ENCODE peak calls at places on chromosomes 3 and 15, in eight cellular contexts. One of them, this sample, is unnamed.
A peak's percentile ranks its signal among the peaks of the same experiment; 100 is the strongest.

GRCh38 chr3:126287171-126287535 is 70.1 kb downstream of the KLF15 start:
- DNase-seq in HEK293T: no peak
- DNase-seq in anterior cingulate cortex: no peak
- DNase-seq in fibroblast of lung: no peak
- DNase-seq in caudate nucleus: no peak
- DNase-seq in head of caudate nucleus: no peak
- DNase-seq in sciatic nerve: no peak
- DNase-seq in stimulated activated CD4-positive, alpha-beta T cell treated with anti-CD3 and anti-CD28 coated beads, TNF-alpha, amount 100 ng/mL, for 1 hour: no peak
- DNase-seq in this sample: no peak

GRCh38 chr3:123392871-123393620 is 55.8 kb downstream of the ADCY5 start:
- DNase-seq in fibroblast of lung: no peak
- DNase-seq in HEK293T: no peak
- DNase-seq in anterior cingulate cortex: no peak
- DNase-seq in head of caudate nucleus: no peak
- DNase-seq in stimulated activated CD4-positive, alpha-beta T cell treated with anti-CD3 and anti-CD28 coated beads, TNF-alpha, amount 100 ng/mL, for 1 hour: no peak
- DNase-seq in caudate nucleus: no peak
- DNase-seq in sciatic nerve: no peak
- DNase-seq in this sample: no peak

GRCh38 chr3:129936757-129937156 is 37.8 kb upstream of the TRH start:
- DNase-seq in head of caudate nucleus: peak; percentile 27
- DNase-seq in sciatic nerve: no peak
- DNase-seq in fibroblast of lung: peak; percentile 50
- DNase-seq in caudate nucleus: no peak
- DNase-seq in anterior cingulate cortex: no peak
- DNase-seq in stimulated activated CD4-positive, alpha-beta T cell treated with anti-CD3 and anti-CD28 coated beads, TNF-alpha, amount 100 ng/mL, for 1 hour: no peak
- DNase-seq in HEK293T: no peak
- DNase-seq in this sample: no peak

GRCh38 chr3:78066287-78066686 is 1026.4 kb downstream of the ROBO2 start:
- DNase-seq in caudate nucleus: no peak
- DNase-seq in head of caudate nucleus: no peak
- DNase-seq in sciatic nerve: no peak
- DNase-seq in anterior cingulate cortex: no peak
- DNase-seq in HEK293T: peak; percentile 7
- DNase-seq in stimulated activated CD4-positive, alpha-beta T cell treated with anti-CD3 and anti-CD28 coated beads, TNF-alpha, amount 100 ng/mL, for 1 hour: no peak
- DNase-seq in fibroblast of lung: no peak
- DNase-seq in this sample: no peak

GRCh38 chr15:64050281-64051092 is 4.2 kb upstream of the DAPK2 start:
- DNase-seq in HEK293T: no peak
- DNase-seq in stimulated activated CD4-positive, alpha-beta T cell treated with anti-CD3 and anti-CD28 coated beads, TNF-alpha, amount 100 ng/mL, for 1 hour: no peak
- DNase-seq in sciatic nerve: peak; percentile 69
- DNase-seq in head of caudate nucleus: no peak
- DNase-seq in anterior cingulate cortex: no peak
- DNase-seq in caudate nucleus: no peak
- DNase-seq in fibroblast of lung: no peak
- DNase-seq in this sample: no peak

GRCh38 chr15:85858586-85859375 is 64.1 kb upstream of the KLHL25 start:
- DNase-seq in head of caudate nucleus: peak; percentile 77
- DNase-seq in HEK293T: peak; percentile 84
- DNase-seq in anterior cingulate cortex: no peak
- DNase-seq in sciatic nerve: peak; percentile 81
- DNase-seq in stimulated activated CD4-positive, alpha-beta T cell treated with anti-CD3 and anti-CD28 coated beads, TNF-alpha, amount 100 ng/mL, for 1 hour: peak; percentile 50
- DNase-seq in caudate nucleus: peak; percentile 33
- DNase-seq in fibroblast of lung: peak; percentile 63
- DNase-seq in this sample: no peak

GRCh38 chr3:73049319-73049718 is 12.1 kb upstream of the EBLN2 start:
- DNase-seq in anterior cingulate cortex: no peak
- DNase-seq in head of caudate nucleus: no peak
- DNase-seq in stimulated activated CD4-positive, alpha-beta T cell treated with anti-CD3 and anti-CD28 coated beads, TNF-alpha, amount 100 ng/mL, for 1 hour: no peak
- DNase-seq in fibroblast of lung: no peak
- DNase-seq in sciatic nerve: no peak
- DNase-seq in HEK293T: no peak
- DNase-seq in caudate nucleus: no peak
- DNase-seq in this sample: no peak

GRCh38 chr15:62874064-62874463 is 168.5 kb upstream of the TPM1 start:
- DNase-seq in fibroblast of lung: no peak
- DNase-seq in sciatic nerve: no peak
- DNase-seq in caudate nucleus: no peak
- DNase-seq in stimulated activated CD4-positive, alpha-beta T cell treated with anti-CD3 and anti-CD28 coated beads, TNF-alpha, amount 100 ng/mL, for 1 hour: no peak
- DNase-seq in head of caudate nucleus: no peak
- DNase-seq in anterior cingulate cortex: no peak
- DNase-seq in HEK293T: no peak
- DNase-seq in this sample: no peak

This sample was measured in chondrocyte.